ENCODE peak calls at places on chromosomes 5 and 9, in nine cellular contexts. O, N, M, V, C, S, I, L and D are unnamed samples.

GRCh38 chr5:135218486-135218755 is 180.6 kb downstream of the MACROH2A1 start:
- DNase-seq in O (no peak), I (no peak), V (no peak), M (no peak), S (peak), N (no peak), L (no peak), C (no peak), D (no peak)

GRCh38 chr9:72858089-72858912 is 94.6 kb downstream of the ALDH1A1 start:
- DNase-seq in L (no peak), O (no peak), C (no peak), V (no peak), M (no peak), N (no peak), I (peak), S (no peak), D (no peak)

GRCh38 chr9:125511780-125512179 is 195.2 kb downstream of the MAPKAP1 start:
- DNase-seq in C (no peak), I (no peak), M (no peak), L (no peak), O (no peak), N (no peak), V (no peak), S (peak), D (no peak)

GRCh38 chr5:178284095-178284675 is 51.6 kb upstream of the PHYKPL start:
- DNase-seq in O (peak), N (no peak), L (no peak), S (peak), M (no peak), V (no peak), I (no peak), C (peak), D (no peak)

GRCh38 chr5:40736103-40736875 is 19.5 kb downstream of the TTC33 start:
- DNase-seq in O (peak), C (peak), L (peak), S (no peak), I (peak), V (peak), N (no peak), M (peak), D (peak)

GRCh38 chr5:56269216-56269927 is 36.2 kb upstream of the ANKRD55 start:
- DNase-seq in O (no peak), M (no peak), N (peak), I (peak), C (peak), V (peak), L (peak), S (peak), D (no peak)

GRCh38 chr9:96044401-96044800 is 168.9 kb downstream of the ERCC6L2 start:
- DNase-seq in V (no peak), S (no peak), C (no peak), M (no peak), N (no peak), O (no peak), L (no peak), I (no peak), D (no peak)

GRCh38 chr9:130938652-130939404 is at the start of gene FIBCD1:
- DNase-seq in N (no peak), V (no peak), M (peak), O (peak), C (no peak), I (no peak), L (no peak), S (peak), D (no peak)

GRCh38 chr5:79091064-79091463 is 20.5 kb upstream of the BHMT start:
- DNase-seq in L (no peak), N (no peak), S (no peak), O (no peak), V (no peak), C (no peak), I (no peak), M (no peak), D (no peak)

GRCh38 chr5:111742595-111742994 is 14.4 kb downstream of the NREP start:
- DNase-seq in V (peak), I (peak), C (no peak), S (peak), M (peak), L (no peak), O (no peak), N (no peak), D (no peak)

GRCh38 chr9:70411930-70412677 is 2.4 kb downstream of the KLF9 start:
- DNase-seq in N (peak), M (peak), S (peak), I (peak), V (peak), C (peak), O (peak), L (peak), D (no peak)

GRCh38 chr5:179534431-179534830 is 15.9 kb upstream of the RUFY1 start:
- DNase-seq in N (peak), V (no peak), O (no peak), M (no peak), L (no peak), I (no peak), S (no peak), C (no peak), D (no peak)

GRCh38 chr9:124248066-124248465 is 9.7 kb upstream of the NEK6 start:
- DNase-seq in N (no peak), I (no peak), L (no peak), C (no peak), M (peak), V (no peak), S (no peak), O (no peak), D (no peak)

GRCh38 chr5:113345261-113345940 is 89.4 kb downstream of the TSSK1B start:
- DNase-seq in M (no peak), I (no peak), O (peak), C (no peak), L (no peak), N (no peak), S (no peak), V (no peak), D (no peak)

GRCh38 chr9:134552349-134552990 is 89.1 kb upstream of the COL5A1 start:
- DNase-seq in L (no peak), S (no peak), O (no peak), I (no peak), N (no peak), C (no peak), M (no peak), V (no peak), D (no peak)

GRCh38 chr9:93343663-93344062 is 107.8 kb upstream of the FAM120A start:
- DNase-seq in V (no peak), C (no peak), O (no peak), N (no peak), L (no peak), M (no peak), I (no peak), S (no peak), D (no peak)

GRCh38 chr9:31188496-31188895 is 1195.9 kb upstream of the ACO1 start:
- DNase-seq in V (no peak), C (no peak), O (no peak), L (no peak), I (no peak), N (no peak), M (no peak), S (no peak), D (no peak)

GRCh38 chr5:72494700-72495124 is 12.5 kb downstream of the ZNF366 start:
- DNase-seq in M (no peak), S (no peak), L (no peak), C (no peak), V (no peak), I (no peak), O (peak), N (no peak), D (no peak)

GRCh38 chr9:134455951-134456739 is 129.9 kb downstream of the RXRA start:
- DNase-seq in I (peak), C (no peak), N (peak), L (peak), O (peak), V (peak), S (no peak), M (peak), D (peak)

GRCh38 chr9:97046228-97046627 is 7.3 kb upstream of the CTSV start:
- DNase-seq in C (no peak), O (peak), V (peak), S (no peak), I (peak), L (no peak), N (no peak), M (peak), D (no peak)